ENCODE peak calls at places on chromosomes 5 and 9, in eight cellular contexts. G is neuronal stem cell, R is mesenchymal stem cell, L is transverse colon, U is stomach, D is Peyer's patch, J is caudate nucleus, M is psoas muscle. I is an unnamed sample.
A peak's percentile ranks its signal among the peaks of the same experiment; 100 is the strongest.

GRCh38 chr5:141850183-141850768 is 27.9 kb downstream of the PCDH1 start:
- DNase-seq in G (peak; percentile 40), R (no peak), L (no peak), U (no peak), D (peak; percentile 65), J (no peak), M (no peak), I (peak; percentile 46)

GRCh38 chr5:36035696-36036095 is 31.0 kb downstream of the UGT3A2 start:
- DNase-seq in G (no peak), R (no peak), L (no peak), U (no peak), D (no peak), J (no peak), M (no peak), I (peak; percentile 15)

GRCh38 chr5:95284512-95285405 is at the start of gene MCTP1:
- DNase-seq in G (peak; percentile 44), R (peak; percentile 19), L (no peak), U (peak; percentile 32), D (no peak), J (peak; percentile 24), M (peak; percentile 15), I (no peak)

GRCh38 chr9:127283917-127284316 is 19.3 kb downstream of the GARNL3 start:
- DNase-seq in G (no peak), R (peak; percentile 46), L (peak; percentile 21), U (no peak), D (peak; percentile 58), J (peak; percentile 12), M (peak; percentile 28), I (no peak)

GRCh38 chr5:146754621-146755020 is 123.9 kb downstream of the PPP2R2B start:
- DNase-seq in G (no peak), R (no peak), L (no peak), U (no peak), D (no peak), J (no peak), M (no peak), I (no peak)

GRCh38 chr5:135553688-135554462 is 18.1 kb upstream of the NEUROG1 start:
- DNase-seq in G (no peak), R (no peak), L (peak; percentile 52), U (peak; percentile 40), D (peak; percentile 61), J (peak; percentile 35), M (no peak), I (no peak)

GRCh38 chr9:93258419-93258817 is 74.5 kb downstream of the WNK2 start:
- DNase-seq in G (no peak), R (no peak), L (no peak), U (peak; percentile 17), D (no peak), J (no peak), M (no peak), I (no peak)

GRCh38 chr5:133754575-133755169 is 142.3 kb upstream of the FSTL4 start:
- DNase-seq in G (peak; percentile 14), R (peak; percentile 13), L (peak; percentile 17), U (peak; percentile 40), D (peak; percentile 51), J (no peak), M (no peak), I (no peak)

GRCh38 chr9:5510360-5510931 is at the start of gene PDCD1LG2:
- DNase-seq in G (no peak), R (peak; percentile 89), L (no peak), U (no peak), D (no peak), J (no peak), M (no peak), I (no peak)

GRCh38 chr5:139358064-139358463 is 16.4 kb downstream of the PAIP2 start:
- DNase-seq in G (no peak), R (no peak), L (no peak), U (no peak), D (no peak), J (no peak), M (no peak), I (no peak)

GRCh38 chr9:129697956-129698757 is 32.7 kb downstream of the PRRX2 start:
- DNase-seq in G (no peak), R (no peak), L (peak; percentile 11), U (no peak), D (peak; percentile 51), J (no peak), M (peak; percentile 81), I (peak; percentile 45)

GRCh38 chr9:10512144-10512543 is 100.7 kb downstream of the PTPRD start:
- DNase-seq in G (no peak), R (no peak), L (no peak), U (no peak), D (no peak), J (no peak), M (no peak), I (no peak)

GRCh38 chr9:127903557-127904475 is 4.4 kb upstream of the ST6GALNAC6 start:
- DNase-seq in G (no peak), R (peak; percentile 51), L (peak; percentile 91), U (peak; percentile 68), D (peak; percentile 96), J (no peak), M (peak; percentile 68), I (peak; percentile 78)

GRCh38 chr9:130607640-130608420 is 28.5 kb downstream of the FUBP3 start:
- DNase-seq in G (no peak), R (no peak), L (no peak), U (no peak), D (no peak), J (no peak), M (no peak), I (no peak)

GRCh38 chr9:20220286-20220685 is 402.0 kb downstream of the MLLT3 start:
- DNase-seq in G (no peak), R (peak; percentile 19), L (no peak), U (no peak), D (no peak), J (no peak), M (no peak), I (no peak)

GRCh38 chr9:121651295-121652036 is at the start of gene DAB2IP:
- DNase-seq in G (peak; percentile 88), R (peak; percentile 42), L (peak; percentile 65), U (peak; percentile 69), D (peak; percentile 58), J (peak; percentile 71), M (peak; percentile 62), I (no peak)
- H3K27ac ChIP-seq in G (peak within 1 kb of the TSS; percentile 74), R (no peak within 1 kb of the TSS), L (peak within 1 kb of the TSS; percentile 84), U (peak within 1 kb of the TSS; percentile 80), D (peak within 1 kb of the TSS; percentile 89), J (peak within 1 kb of the TSS; percentile 1), M (peak within 1 kb of the TSS; percentile 63), I (peak within 1 kb of the TSS; percentile 60)

GRCh38 chr9:126056312-126057021 is 270.2 kb upstream of the MVB12B start:
- DNase-seq in G (no peak), R (no peak), L (no peak), U (no peak), D (no peak), J (no peak), M (no peak), I (no peak)

GRCh38 chr9:126057036-126057435 is 269.6 kb upstream of the MVB12B start:
- DNase-seq in G (no peak), R (no peak), L (no peak), U (no peak), D (no peak), J (no peak), M (no peak), I (no peak)

GRCh38 chr9:126057461-126057860 is 269.2 kb upstream of the MVB12B start:
- DNase-seq in G (no peak), R (no peak), L (no peak), U (no peak), D (peak; percentile 7), J (no peak), M (no peak), I (no peak)

GRCh38 chr9:126057869-126058467 is 268.7 kb upstream of the MVB12B start:
- DNase-seq in G (no peak), R (no peak), L (no peak), U (no peak), D (peak; percentile 4), J (no peak), M (no peak), I (no peak)

GRCh38 chr9:126058631-126059030 is 268.0 kb upstream of the MVB12B start:
- DNase-seq in G (no peak), R (no peak), L (no peak), U (no peak), D (peak; percentile 21), J (no peak), M (no peak), I (no peak)
- H3K27ac ChIP-seq in G (no peak overlapping the region), R (no peak overlapping the region), L (no peak overlapping the region), U (no peak overlapping the region), D (no peak overlapping the region), J (no peak overlapping the region), M (no peak overlapping the region), I (no peak overlapping the region)

DNA sequence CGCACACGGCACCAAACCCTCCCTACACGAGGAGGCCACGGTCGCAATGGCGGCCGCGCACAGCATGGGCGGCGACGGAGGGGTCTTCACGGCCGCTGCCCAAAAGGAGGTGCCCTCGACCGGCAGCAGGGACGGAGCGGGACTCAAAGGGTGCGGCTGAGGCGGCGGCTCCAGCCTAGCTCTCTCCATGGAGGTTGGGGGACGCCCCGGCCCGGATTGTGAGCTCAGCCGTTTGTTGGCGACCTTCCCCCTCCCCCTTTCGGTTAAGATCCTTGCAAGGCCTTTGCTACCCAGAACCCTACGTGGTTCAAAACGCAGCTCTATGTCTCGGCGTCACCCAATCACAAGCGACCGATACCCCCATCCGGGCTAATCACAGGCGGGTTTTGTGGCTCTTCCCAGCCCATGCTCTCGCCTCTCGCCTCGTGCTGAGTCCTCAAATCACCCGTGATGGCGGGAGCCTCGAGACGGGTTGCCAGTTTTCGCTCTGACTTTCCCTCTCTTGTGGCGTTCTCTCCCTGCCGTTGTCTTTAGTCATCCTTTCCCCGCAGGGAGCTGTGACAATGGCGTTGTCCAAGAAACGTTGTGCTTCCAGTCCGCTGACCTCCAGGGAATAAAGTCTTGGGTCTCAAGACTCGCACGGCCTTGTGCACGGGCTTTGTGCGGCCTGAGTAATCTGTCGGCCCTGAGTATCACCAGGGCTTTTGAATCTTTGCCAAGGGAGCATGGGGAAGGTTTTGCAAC is 19.5 kb downstream of the C5orf52 start:
- DNase-seq in G (no peak), R (no peak), L (no peak), U (no peak), D (no peak), J (no peak), M (no peak), I (no peak)
- H3K27ac ChIP-seq in G (no peak overlapping the region), R (no peak overlapping the region), L (no peak overlapping the region), U (no peak overlapping the region), D (no peak overlapping the region), J (no peak overlapping the region), M (no peak overlapping the region), I (no peak overlapping the region)

GRCh38 chr5:173911623-173912022 is 23.5 kb downstream of the CPEB4 start:
- DNase-seq in G (no peak), R (no peak), L (no peak), U (no peak), D (no peak), J (no peak), M (no peak), I (no peak)

GRCh38 chr5:173907284-173907683 is 19.1 kb downstream of the CPEB4 start:
- DNase-seq in G (no peak), R (no peak), L (no peak), U (no peak), D (no peak), J (no peak), M (no peak), I (no peak)

GRCh38 chr5:173907686-173908371 is 19.7 kb downstream of the CPEB4 start:
- DNase-seq in G (no peak), R (no peak), L (no peak), U (no peak), D (no peak), J (no peak), M (no peak), I (no peak)

GRCh38 chr5:173910215-173910614 is 22.1 kb downstream of the CPEB4 start:
- DNase-seq in G (no peak), R (no peak), L (no peak), U (no peak), D (no peak), J (no peak), M (no peak), I (no peak)

GRCh38 chr5:173909205-173909604 is 21.1 kb downstream of the CPEB4 start:
- DNase-seq in G (no peak), R (no peak), L (no peak), U (no peak), D (no peak), J (no peak), M (no peak), I (no peak)
- H3K27ac ChIP-seq in G (no peak overlapping the region), R (no peak overlapping the region), L (peak overlapping the region; percentile 56), U (no peak overlapping the region), D (no peak overlapping the region), J (peak overlapping the region; percentile 74), M (peak overlapping the region; percentile 94), I (no peak overlapping the region)